ENCODE peak calls at places on chromosomes 6 and 20, in nine cellular contexts. M, B, T, K, Z, C, Y, H and E are unnamed samples.
A peak's percentile ranks its signal among the peaks of the same experiment; 100 is the strongest.

GRCh38 chr6:34792605-34793500 is 970 bp downstream of the BLTP3A start:
- DNase-seq in M (peak; percentile 46), B (peak; percentile 87), T (peak; percentile 10), K (no peak), Z (no peak), C (peak; percentile 34), Y (no peak), H (peak; percentile 74), E (peak; percentile 69)

GRCh38 chr6:69233195-69233524 is 563.6 kb downstream of the LMBRD1 start:
- DNase-seq in M (no peak), B (no peak), T (no peak), K (no peak), Z (no peak), C (no peak), Y (peak; percentile 70), H (no peak), E (no peak)

GRCh38 chr6:56840467-56841371 is 114.2 kb upstream of the BEND6 start:
- DNase-seq in M (no peak), B (peak; percentile 86), T (no peak), K (no peak), Z (no peak), C (peak; percentile 49), Y (no peak), H (no peak), E (no peak)

GRCh38 chr6:4678506-4679300 is 97.5 kb upstream of the CDYL start:
- DNase-seq in M (no peak), B (no peak), T (no peak), K (no peak), Z (no peak), C (no peak), Y (no peak), H (no peak), E (no peak)

GRCh38 chr6:32614366-32615081 is 22.7 kb upstream of the HLA-DQA1 start:
- DNase-seq in M (no peak), B (no peak), T (no peak), K (no peak), Z (no peak), C (no peak), Y (no peak), H (no peak), E (no peak)

GRCh38 chr6:110360671-110361070 is 2.5 kb upstream of the METTL24 start:
- DNase-seq in M (no peak), B (no peak), T (no peak), K (no peak), Z (no peak), C (no peak), Y (no peak), H (no peak), E (no peak)

GRCh38 chr20:48807586-48808381 is 20.0 kb downstream of the PREX1 start:
- DNase-seq in M (no peak), B (no peak), T (no peak), K (no peak), Z (peak; percentile 86), C (no peak), Y (no peak), H (peak; percentile 62), E (no peak)

GRCh38 chr6:140388815-140389214 is 1014.4 kb upstream of the CITED2 start:
- DNase-seq in M (no peak), B (no peak), T (no peak), K (no peak), Z (no peak), C (no peak), Y (no peak), H (no peak), E (no peak)